ENCODE peak calls at places on chromosomes 13 and 19, in eight cellular contexts. V is ELF-1; G is lower leg skin; R is DMS 273 treated with DMSO at 0.1 percent for 48 hours; X is DMS153; O is NCI-H1436; C is C1 segment of cervical spinal cord; K is CD4-positive, CD25-positive, alpha-beta regulatory T cell. W is an unnamed sample.

GRCh38 chr13:50911051-50911690 is 1.6 kb downstream of the RNASEH2B start:
- DNase-seq in V (no peak), G (no peak), R (no peak), X (no peak), O (no peak), C (no peak), K (no peak), W (no peak)

GRCh38 chr19:15280915-15281683 is 48.9 kb upstream of the EPHX3 start:
- DNase-seq in V (peak; percentile 48), G (peak; percentile 96), R (peak; percentile 52), X (peak; percentile 67), O (peak; percentile 27), C (peak; percentile 55), K (no peak), W (no peak)

GRCh38 chr13:75195479-75196111 is 286.4 kb downstream of the TBC1D4 start:
- DNase-seq in V (peak; percentile 18), G (no peak), R (no peak), X (no peak), O (no peak), C (peak; percentile 4), K (no peak), W (no peak)

GRCh38 chr19:4456843-4457653 is 546 bp downstream of the UBXN6 start:
- DNase-seq in V (no peak), G (peak; percentile 89), R (peak; percentile 59), X (no peak), O (peak; percentile 51), C (peak; percentile 22), K (peak; percentile 54), W (no peak)

GRCh38 chr13:60759499-60759898 is 362.5 kb downstream of the TDRD3 start:
- DNase-seq in V (peak; percentile 18), G (no peak), R (no peak), X (no peak), O (no peak), C (no peak), K (no peak), W (no peak)

GRCh38 chr19:48608798-48609263 is 2.3 kb downstream of the SPACA4 start:
- DNase-seq in V (peak; percentile 72), G (no peak), R (peak; percentile 55), X (no peak), O (peak; percentile 91), C (no peak), K (peak; percentile 35), W (peak; percentile 52)

GRCh38 chr13:27789495-27790303 is 2.6 kb upstream of the GSX1 start:
- DNase-seq in V (no peak), G (peak; percentile 82), R (no peak), X (no peak), O (no peak), C (no peak), K (no peak), W (no peak)

GRCh38 chr19:57708641-57709354 is at the start of gene ZNF154:
- DNase-seq in V (peak; percentile 89), G (peak; percentile 72), R (no peak), X (no peak), O (no peak), C (peak; percentile 38), K (peak; percentile 5), W (peak; percentile 56)

GRCh38 chr19:49880162-49880869 is 2.8 kb downstream of the TBC1D17 start:
- DNase-seq in V (no peak), G (no peak), R (no peak), X (no peak), O (no peak), C (no peak), K (no peak), W (no peak)

GRCh38 chr19:7699003-7699402 is 2.9 kb downstream of the FCER2 start:
- DNase-seq in V (no peak), G (no peak), R (no peak), X (no peak), O (no peak), C (no peak), K (no peak), W (no peak)

GRCh38 chr19:8811315-8812172 is 20.6 kb downstream of the ZNF558 start:
- DNase-seq in V (peak; percentile 5), G (no peak), R (no peak), X (no peak), O (no peak), C (no peak), K (no peak), W (no peak)

W was measured in activated B cell treated with CpG ODN at 0.5 μM for 24 hours.